ENCODE peak calls at places on chromosomes 1 and 21, in six cellular contexts. One of them, this sample, is unnamed.

GRCh38 chr1:53133261-53134041 is 9.0 kb downstream of the SLC1A7 start:
- DNase-seq in CD8-positive, alpha-beta memory T cell: no peak
- DNase-seq in stimulated activated CD4-positive, alpha-beta T cell treated with anti-CD3 and anti-CD28 coated beads, Interleukin-2, amount 100 ng/mL, for 4 hours: no peak
- DNase-seq in CD8-positive, alpha-beta T cell: no peak
- DNase-seq in glomerular endothelial cell: no peak
- DNase-seq in GM12891: no peak
- DNase-seq in this sample: no peak

GRCh38 chr1:25738507-25738906 is 61.5 kb upstream of the SELENON start:
- DNase-seq in glomerular endothelial cell: no peak
- DNase-seq in GM12891: no peak
- DNase-seq in CD8-positive, alpha-beta T cell: no peak
- DNase-seq in CD8-positive, alpha-beta memory T cell: no peak
- DNase-seq in stimulated activated CD4-positive, alpha-beta T cell treated with anti-CD3 and anti-CD28 coated beads, Interleukin-2, amount 100 ng/mL, for 4 hours: no peak
- DNase-seq in this sample: no peak

GRCh38 chr21:44988607-44989537 is 49.0 kb downstream of the SLX9 start:
- DNase-seq in stimulated activated CD4-positive, alpha-beta T cell treated with anti-CD3 and anti-CD28 coated beads, Interleukin-2, amount 100 ng/mL, for 4 hours: no peak
- DNase-seq in GM12891: no peak
- DNase-seq in glomerular endothelial cell: no peak
- DNase-seq in CD8-positive, alpha-beta memory T cell: no peak
- DNase-seq in CD8-positive, alpha-beta T cell: no peak
- DNase-seq in this sample: no peak

GRCh38 chr1:111878096-111878495 is 111.4 kb downstream of the KCND3 start:
- DNase-seq in CD8-positive, alpha-beta T cell: no peak
- DNase-seq in stimulated activated CD4-positive, alpha-beta T cell treated with anti-CD3 and anti-CD28 coated beads, Interleukin-2, amount 100 ng/mL, for 4 hours: no peak
- DNase-seq in CD8-positive, alpha-beta memory T cell: no peak
- DNase-seq in GM12891: no peak
- DNase-seq in glomerular endothelial cell: no peak
- DNase-seq in this sample: no peak

GRCh38 chr1:38940339-38941047 is 1.1 kb downstream of the RHBDL2 start:
- DNase-seq in CD8-positive, alpha-beta T cell: no peak
- DNase-seq in GM12891: no peak
- DNase-seq in stimulated activated CD4-positive, alpha-beta T cell treated with anti-CD3 and anti-CD28 coated beads, Interleukin-2, amount 100 ng/mL, for 4 hours: no peak
- DNase-seq in CD8-positive, alpha-beta memory T cell: no peak
- DNase-seq in glomerular endothelial cell: no peak
- DNase-seq in this sample: no peak

GRCh38 chr1:53349968-53350852 is 22.3 kb upstream of the LRP8 start:
- DNase-seq in CD8-positive, alpha-beta memory T cell: no peak
- DNase-seq in stimulated activated CD4-positive, alpha-beta T cell treated with anti-CD3 and anti-CD28 coated beads, Interleukin-2, amount 100 ng/mL, for 4 hours: no peak
- DNase-seq in CD8-positive, alpha-beta T cell: no peak
- DNase-seq in glomerular endothelial cell: no peak
- DNase-seq in GM12891: no peak
- DNase-seq in this sample: no peak

GRCh38 chr21:15617968-15618367 is 111.8 kb upstream of the USP25 start:
- DNase-seq in GM12891: no peak
- DNase-seq in glomerular endothelial cell: no peak
- DNase-seq in CD8-positive, alpha-beta T cell: no peak
- DNase-seq in stimulated activated CD4-positive, alpha-beta T cell treated with anti-CD3 and anti-CD28 coated beads, Interleukin-2, amount 100 ng/mL, for 4 hours: no peak
- DNase-seq in CD8-positive, alpha-beta memory T cell: no peak
- DNase-seq in this sample: no peak

GRCh38 chr1:112706505-112707216 is at the start of gene RHOC:
- DNase-seq in stimulated activated CD4-positive, alpha-beta T cell treated with anti-CD3 and anti-CD28 coated beads, Interleukin-2, amount 100 ng/mL, for 4 hours: no peak
- DNase-seq in CD8-positive, alpha-beta T cell: no peak
- DNase-seq in GM12891: peak; percentile 80
- DNase-seq in CD8-positive, alpha-beta memory T cell: no peak
- DNase-seq in glomerular endothelial cell: no peak
- DNase-seq in this sample: peak; percentile 81

GRCh38 chr1:5855196-5855897 is 136.9 kb downstream of the NPHP4 start:
- DNase-seq in CD8-positive, alpha-beta memory T cell: no peak
- DNase-seq in glomerular endothelial cell: no peak
- DNase-seq in GM12891: no peak
- DNase-seq in CD8-positive, alpha-beta T cell: no peak
- DNase-seq in stimulated activated CD4-positive, alpha-beta T cell treated with anti-CD3 and anti-CD28 coated beads, Interleukin-2, amount 100 ng/mL, for 4 hours: no peak
- DNase-seq in this sample: no peak

This sample was measured in GM12892.